ENCODE peak calls at places on chromosomes 2 and 18, in ten cellular contexts. Z, G, X, F, T, U, B, O, S and Q are unnamed samples.

GRCh38 chr18:37309059-37309458 is 256.5 kb downstream of the CELF4 start:
- DNase-seq in F (no peak), G (no peak), O (no peak), T (no peak), X (peak), S (no peak), B (no peak), U (no peak), Z (no peak), Q (no peak)

GRCh38 chr18:26057208-26057821 is 33.1 kb downstream of the SS18 start:
- DNase-seq in Z (no peak), U (no peak), B (peak), X (no peak), T (no peak), O (no peak), S (peak), F (no peak), G (no peak), Q (no peak)

GRCh38 chr2:7692657-7693161 is 775.5 kb downstream of the RNF144A start:
- DNase-seq in G (no peak), B (no peak), F (no peak), U (no peak), X (no peak), O (no peak), Z (peak), T (no peak), S (no peak), Q (peak)

GRCh38 chr18:43751203-43751602 is 473.9 kb upstream of the SYT4 start:
- DNase-seq in B (no peak), T (no peak), X (no peak), Z (no peak), G (no peak), F (no peak), S (no peak), O (no peak), U (no peak), Q (no peak)

GRCh38 chr2:73920577-73921545 is 5.8 kb upstream of the DGUOK start:
- DNase-seq in T (no peak), B (peak), F (peak), U (peak), S (no peak), O (no peak), X (peak), G (peak), Z (no peak), Q (peak)

GRCh38 chr18:13216732-13217465 is 1.7 kb upstream of the LDLRAD4 start:
- DNase-seq in O (peak), T (no peak), B (peak), G (no peak), S (peak), X (no peak), F (no peak), U (peak), Z (peak), Q (peak)

GRCh38 chr2:59959944-59960343 is 593.5 kb downstream of the BCL11A start:
- DNase-seq in Z (no peak), G (no peak), U (no peak), T (no peak), X (no peak), B (no peak), S (no peak), F (no peak), O (no peak), Q (no peak)

GRCh38 chr2:118046628-118047210 is 32.8 kb upstream of the CCDC93 start:
- DNase-seq in S (no peak), O (no peak), B (no peak), U (no peak), T (peak), Z (peak), G (peak), X (peak), F (peak), Q (peak)

GRCh38 chr2:179410552-179411356 is 146.1 kb upstream of the SESTD1 start:
- DNase-seq in B (peak), O (peak), F (peak), S (no peak), T (peak), G (peak), U (no peak), X (peak), Z (peak), Q (peak)

GRCh38 chr18:33577688-33578370 is at the start of gene ASXL3:
- DNase-seq in U (no peak), O (no peak), Z (peak), T (no peak), X (no peak), F (no peak), G (no peak), B (peak), S (no peak), Q (peak)

GRCh38 chr2:66576381-66577330 is 141.7 kb downstream of the MEIS1 start:
- DNase-seq in T (no peak), Z (no peak), S (no peak), U (no peak), O (no peak), X (peak), F (peak), B (no peak), G (no peak), Q (peak)

GRCh38 chr18:67200665-67201064 is 315.9 kb downstream of the DSEL start:
- DNase-seq in T (no peak), F (no peak), S (no peak), O (no peak), Z (no peak), B (no peak), U (no peak), G (no peak), X (no peak), Q (no peak)

GRCh38 chr2:133591164-133591563 is 22.9 kb upstream of the NCKAP5 start:
- DNase-seq in O (no peak), B (no peak), X (no peak), Z (peak), S (no peak), G (no peak), U (no peak), T (no peak), F (no peak), Q (peak)

GRCh38 chr18:63107171-63107850 is 212.3 kb downstream of the BCL2 start:
- DNase-seq in Z (no peak), U (no peak), O (no peak), T (no peak), X (no peak), S (no peak), B (no peak), G (no peak), F (no peak), Q (no peak)

GRCh38 chr2:165497659-165498306 is 28.3 kb downstream of the CSRNP3 start:
- DNase-seq in O (no peak), G (no peak), T (no peak), B (no peak), X (no peak), U (no peak), F (no peak), Z (no peak), S (no peak), Q (no peak)

GRCh38 chr2:27903649-27904544 is 13.4 kb downstream of the BABAM2 start:
- DNase-seq in Z (no peak), G (no peak), F (no peak), T (no peak), B (no peak), S (no peak), O (no peak), X (peak), U (no peak), Q (peak)

GRCh38 chr18:13067966-13068365 is 76.8 kb downstream of the CEP192 start:
- DNase-seq in B (no peak), X (no peak), O (no peak), T (no peak), S (no peak), G (no peak), U (no peak), F (no peak), Z (no peak), Q (no peak)

GRCh38 chr18:37922162-37922561 is 356.6 kb upstream of the CELF4 start:
- DNase-seq in X (no peak), U (no peak), F (no peak), B (no peak), S (no peak), G (no peak), T (no peak), O (no peak), Z (no peak), Q (no peak)

GRCh38 chr18:46320928-46321855 is 217.0 kb downstream of the HAUS1 start:
- DNase-seq in U (no peak), S (no peak), T (no peak), B (no peak), O (no peak), G (no peak), Z (no peak), F (no peak), X (peak), Q (peak)